ENCODE peak calls at places on chromosomes 2 and 18, in four cellular contexts. U is astrocyte, Z is GM20000, N is iPS-NIHi11. L is an unnamed sample.

GRCh38 chr2:66578853-66579158 is 143.9 kb downstream of the MEIS1 start:
- DNase-seq in U (no peak), Z (no peak), N (no peak), L (no peak)

GRCh38 chr2:238974061-238974460 is 126.2 kb downstream of the TWIST2 start:
- DNase-seq in U (peak), Z (no peak), N (no peak), L (peak)

GRCh38 chr2:85272357-85272756 is 55.4 kb downstream of the TGOLN2 start:
- DNase-seq in U (no peak), Z (no peak), N (no peak), L (no peak)

GRCh38 chr2:127655209-127656073 is 9.5 kb downstream of the GPR17 start:
- DNase-seq in U (no peak), Z (no peak), N (no peak), L (no peak)

GRCh38 chr2:239002960-239003932 is 155.4 kb downstream of the TWIST2 start:
- DNase-seq in U (no peak), Z (no peak), N (no peak), L (peak)

GRCh38 chr18:29644276-29644675 is 1398.3 kb downstream of the DSC3 start:
- DNase-seq in U (peak), Z (no peak), N (no peak), L (no peak)

GRCh38 chr2:121521359-121521758 is 9.3 kb upstream of the RNU4ATAC start:
- DNase-seq in U (peak), Z (no peak), N (no peak), L (no peak)

GRCh38 chr2:118168606-118169005 is 80.3 kb downstream of the INSIG2 start:
- DNase-seq in U (no peak), Z (no peak), N (no peak), L (no peak)

GRCh38 chr2:109736177-109736827 is 57.8 kb upstream of the RGPD5 start:
- DNase-seq in U (peak), Z (no peak), N (peak), L (peak)

GRCh38 chr2:15225131-15225530 is 336.0 kb downstream of the NBAS start:
- DNase-seq in U (no peak), Z (no peak), N (no peak), L (no peak)

GRCh38 chr18:79801641-79802040 is 3.9 kb downstream of the KCNG2 start:
- DNase-seq in U (no peak), Z (no peak), N (no peak), L (no peak)

GRCh38 chr2:134216152-134216829 is 37.6 kb upstream of the MGAT5 start:
- DNase-seq in U (no peak), Z (no peak), N (no peak), L (no peak)

GRCh38 chr2:86631846-86632485 is 8.3 kb upstream of the RNF103 start:
- DNase-seq in U (no peak), Z (no peak), N (no peak), L (no peak)

GRCh38 chr2:20465716-20466391 is 19.0 kb downstream of the RHOB start:
- DNase-seq in U (no peak), Z (no peak), N (no peak), L (no peak)

GRCh38 chr18:8610442-8610801 is 1.2 kb downstream of the RAB12 start:
- DNase-seq in U (no peak), Z (no peak), N (no peak), L (no peak)

GRCh38 chr2:239894276-239894675 is 130.9 kb downstream of the NDUFA10 start:
- DNase-seq in U (no peak), Z (no peak), N (no peak), L (no peak)

GRCh38 chr2:237271698-237272097 is 142.3 kb downstream of the COL6A3 start:
- DNase-seq in U (no peak), Z (no peak), N (no peak), L (no peak)

GRCh38 chr2:208657468-208657867 is 250.9 kb downstream of the PTH2R start:
- DNase-seq in U (no peak), Z (no peak), N (peak), L (no peak)

GRCh38 chr18:24590946-24591345 is 130.5 kb downstream of the HRH4 start:
- DNase-seq in U (no peak), Z (no peak), N (no peak), L (no peak)

GRCh38 chr2:141714486-141714885 is 416.3 kb downstream of the LRP1B start:
- DNase-seq in U (no peak), Z (no peak), N (no peak), L (no peak)

GRCh38 chr2:216298719-216299118 is 73.6 kb downstream of the MARCHF4 start:
- DNase-seq in U (peak), Z (no peak), N (no peak), L (no peak)

GRCh38 chr2:154556146-154556545 is 142.3 kb upstream of the KCNJ3 start:
- DNase-seq in U (no peak), Z (peak), N (no peak), L (no peak)

GRCh38 chr2:120638450-120638849 is 97.2 kb upstream of the GLI2 start:
- DNase-seq in U (no peak), Z (no peak), N (no peak), L (no peak)

GRCh38 chr18:43789234-43790000 is 512.1 kb upstream of the SYT4 start:
- DNase-seq in U (peak), Z (no peak), N (peak), L (no peak)

GRCh38 chr2:13260401-13260800 is 543.7 kb downstream of the TRIB2 start:
- DNase-seq in U (no peak), Z (no peak), N (peak), L (no peak)

GRCh38 chr2:228841877-228842276 is 429.2 kb downstream of the PID1 start:
- DNase-seq in U (peak), Z (no peak), N (no peak), L (no peak)

GRCh38 chr2:233799716-233800115 is 21.6 kb downstream of the MROH2A start:
- DNase-seq in U (no peak), Z (no peak), N (no peak), L (no peak)

L was measured in colonic mucosa.